ENCODE peak calls at places on chromosomes 4 and X, in nine cellular contexts. One of them, this sample, is unnamed.
A peak's percentile ranks its signal among the peaks of the same experiment; 100 is the strongest.

GRCh38 chrX:154486396-154487207 is at the start of gene UBL4A:
- DNase-seq in stomach: peak; percentile 63
- DNase-seq in CD4-positive, alpha-beta T cell: peak; percentile 43
- DNase-seq in tibial artery: peak; percentile 83
- DNase-seq in ovary: peak; percentile 73
- DNase-seq in left ventricle myocardium inferior: peak; percentile 64
- DNase-seq in HL-60: peak; percentile 26
- DNase-seq in A549: peak; percentile 26
- DNase-seq in GM06990: peak; percentile 68
- DNase-seq in this sample: peak; percentile 60

GRCh38 chrX:103716967-103717366 is 6.3 kb downstream of the TMEM31 start:
- DNase-seq in stomach: no peak
- DNase-seq in CD4-positive, alpha-beta T cell: no peak
- DNase-seq in tibial artery: no peak
- DNase-seq in ovary: no peak
- DNase-seq in left ventricle myocardium inferior: no peak
- DNase-seq in HL-60: no peak
- DNase-seq in A549: no peak
- DNase-seq in GM06990: no peak
- DNase-seq in this sample: no peak

GRCh38 chr4:1377606-1378261 is 28.5 kb downstream of the NKX1-1 start:
- DNase-seq in stomach: no peak
- DNase-seq in CD4-positive, alpha-beta T cell: no peak
- DNase-seq in tibial artery: peak; percentile 58
- DNase-seq in ovary: no peak
- DNase-seq in left ventricle myocardium inferior: peak; percentile 10
- DNase-seq in HL-60: no peak
- DNase-seq in A549: no peak
- DNase-seq in GM06990: no peak
- DNase-seq in this sample: no peak

GRCh38 chrX:136028383-136028984 is 43.2 kb downstream of the SLC9A6 start:
- DNase-seq in stomach: no peak
- DNase-seq in CD4-positive, alpha-beta T cell: no peak
- DNase-seq in tibial artery: no peak
- DNase-seq in ovary: no peak
- DNase-seq in left ventricle myocardium inferior: no peak
- DNase-seq in HL-60: peak; percentile 8
- DNase-seq in A549: peak; percentile 28
- DNase-seq in GM06990: peak; percentile 1
- DNase-seq in this sample: no peak

GRCh38 chr4:153747406-153747805 is 12.4 kb downstream of the RNF175 start:
- DNase-seq in stomach: no peak
- DNase-seq in CD4-positive, alpha-beta T cell: no peak
- DNase-seq in tibial artery: no peak
- DNase-seq in ovary: no peak
- DNase-seq in left ventricle myocardium inferior: no peak
- DNase-seq in HL-60: peak; percentile 43
- DNase-seq in A549: no peak
- DNase-seq in GM06990: no peak
- DNase-seq in this sample: no peak

GRCh38 chr4:40124690-40125089 is 68.0 kb downstream of the N4BP2 start:
- DNase-seq in stomach: no peak
- DNase-seq in CD4-positive, alpha-beta T cell: peak; percentile 1
- DNase-seq in tibial artery: no peak
- DNase-seq in ovary: no peak
- DNase-seq in left ventricle myocardium inferior: no peak
- DNase-seq in HL-60: no peak
- DNase-seq in A549: no peak
- DNase-seq in GM06990: no peak
- DNase-seq in this sample: no peak

GRCh38 chr4:54217642-54218486 is 11.2 kb upstream of the PDGFRA start:
- DNase-seq in stomach: peak; percentile 74
- DNase-seq in CD4-positive, alpha-beta T cell: peak; percentile 46
- DNase-seq in tibial artery: peak; percentile 81
- DNase-seq in ovary: peak; percentile 88
- DNase-seq in left ventricle myocardium inferior: peak; percentile 80
- DNase-seq in HL-60: peak; percentile 58
- DNase-seq in A549: peak; percentile 61
- DNase-seq in GM06990: peak; percentile 27
- DNase-seq in this sample: peak; percentile 57

GRCh38 chrX:155662297-155662696 is 49.5 kb upstream of the TMLHE start:
- DNase-seq in stomach: no peak
- DNase-seq in CD4-positive, alpha-beta T cell: no peak
- DNase-seq in tibial artery: no peak
- DNase-seq in ovary: no peak
- DNase-seq in left ventricle myocardium inferior: no peak
- DNase-seq in HL-60: peak; percentile 4
- DNase-seq in A549: no peak
- DNase-seq in GM06990: no peak
- DNase-seq in this sample: no peak

GRCh38 chr4:139807483-139807882 is 141.9 kb downstream of the MGST2 start:
- DNase-seq in stomach: no peak
- DNase-seq in CD4-positive, alpha-beta T cell: no peak
- DNase-seq in tibial artery: no peak
- DNase-seq in ovary: no peak
- DNase-seq in left ventricle myocardium inferior: no peak
- DNase-seq in HL-60: no peak
- DNase-seq in A549: no peak
- DNase-seq in GM06990: no peak
- DNase-seq in this sample: no peak

GRCh38 chr4:139809207-139810157 is 143.9 kb downstream of the MGST2 start:
- DNase-seq in stomach: no peak
- DNase-seq in CD4-positive, alpha-beta T cell: no peak
- DNase-seq in tibial artery: no peak
- DNase-seq in ovary: no peak
- DNase-seq in left ventricle myocardium inferior: no peak
- DNase-seq in HL-60: no peak
- DNase-seq in A549: no peak
- DNase-seq in GM06990: no peak
- DNase-seq in this sample: no peak

GRCh38 chr4:139808381-139809206 is 143.0 kb downstream of the MGST2 start:
- DNase-seq in stomach: no peak
- DNase-seq in CD4-positive, alpha-beta T cell: no peak
- DNase-seq in tibial artery: no peak
- DNase-seq in ovary: no peak
- DNase-seq in left ventricle myocardium inferior: no peak
- DNase-seq in HL-60: no peak
- DNase-seq in A549: no peak
- DNase-seq in GM06990: no peak
- DNase-seq in this sample: no peak

GRCh38 chr4:139810710-139811109 is 145.1 kb downstream of the MGST2 start:
- DNase-seq in stomach: no peak
- DNase-seq in CD4-positive, alpha-beta T cell: no peak
- DNase-seq in tibial artery: no peak
- DNase-seq in ovary: no peak
- DNase-seq in left ventricle myocardium inferior: no peak
- DNase-seq in HL-60: no peak
- DNase-seq in A549: no peak
- DNase-seq in GM06990: no peak
- DNase-seq in this sample: no peak

DNA sequence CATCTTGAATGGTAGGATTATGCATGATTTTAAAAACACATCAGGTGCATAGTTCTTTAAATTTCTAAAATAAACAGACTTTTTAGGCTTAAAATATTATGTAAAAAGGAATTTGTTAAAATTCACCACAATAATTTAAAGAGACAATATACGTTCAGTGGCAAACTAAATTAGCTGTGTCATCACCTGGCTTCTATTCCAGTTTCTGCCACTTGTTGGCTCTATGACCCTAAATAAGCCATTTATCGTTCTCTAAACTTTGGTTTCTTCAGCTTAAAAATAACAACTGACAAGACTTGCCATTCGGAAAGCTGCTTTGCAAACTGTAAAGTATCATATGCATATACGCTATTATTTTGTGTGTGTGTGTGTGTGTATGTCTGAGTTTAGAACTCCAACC is 141.3 kb downstream of the MGST2 start:
- DNase-seq in stomach: no peak
- DNase-seq in CD4-positive, alpha-beta T cell: no peak
- DNase-seq in tibial artery: no peak
- DNase-seq in ovary: no peak
- DNase-seq in left ventricle myocardium inferior: no peak
- DNase-seq in HL-60: no peak
- DNase-seq in A549: no peak
- DNase-seq in GM06990: no peak
- DNase-seq in this sample: no peak
- TF ChIP-seq CTCF in stomach: no peak
- TF ChIP-seq CTCF in CD4-positive, alpha-beta T cell: no peak
- TF ChIP-seq CTCF in tibial artery: no peak
- TF ChIP-seq CTCF in ovary: no peak
- TF ChIP-seq CTCF in left ventricle myocardium inferior: no peak
- TF ChIP-seq CTCF in HL-60: peak; percentile 10
- TF ChIP-seq CTCF in A549: no peak
- TF ChIP-seq CTCF in GM06990: peak; percentile 27
- TF ChIP-seq CTCF in this sample: no peak

DNA sequence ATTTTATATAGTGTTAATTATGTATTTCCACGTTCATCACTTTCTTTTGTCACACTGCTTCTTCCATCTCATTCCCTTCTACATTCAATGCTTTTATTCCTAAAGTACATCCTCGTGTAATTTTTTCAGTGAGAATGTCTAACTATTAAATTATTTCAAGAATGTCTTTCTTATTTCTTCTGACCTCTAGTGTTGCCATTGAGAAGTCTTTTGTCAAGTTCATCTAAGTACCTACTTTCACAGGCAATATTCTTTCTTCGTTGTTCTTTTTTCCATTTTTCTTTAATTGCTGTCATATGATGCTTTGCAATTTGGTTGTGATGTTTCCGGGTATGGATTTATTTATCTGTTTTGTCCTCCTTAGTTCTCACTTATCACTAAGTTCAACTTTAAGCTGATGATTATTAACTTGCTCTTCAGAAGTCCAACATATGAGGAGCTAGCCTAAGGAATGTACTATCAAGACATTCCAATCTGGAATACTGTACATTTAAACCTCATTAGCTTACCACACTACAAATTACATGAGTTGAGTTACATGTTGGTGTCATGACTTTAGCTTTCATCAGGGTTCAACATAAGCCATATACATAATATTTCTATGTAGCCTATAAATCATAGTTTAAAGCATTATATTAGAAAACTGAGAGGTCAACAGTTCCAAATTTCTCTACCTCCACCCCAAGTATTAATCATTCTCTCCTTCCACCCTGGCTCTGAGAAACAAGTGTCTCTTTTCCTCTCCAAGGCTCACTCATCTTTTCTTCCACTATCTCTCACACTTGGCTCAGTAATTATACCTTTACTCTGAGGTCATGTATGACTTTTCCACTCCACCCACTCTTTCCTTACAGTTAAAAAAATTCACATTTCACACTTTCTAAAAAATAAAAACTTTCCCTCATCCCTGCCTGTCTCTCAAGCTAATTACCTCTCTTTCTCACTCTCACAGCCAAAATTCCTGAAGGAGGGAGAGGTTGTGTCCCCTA is 81.5 kb downstream of the COX18 start:
- DNase-seq in stomach: no peak
- DNase-seq in CD4-positive, alpha-beta T cell: no peak
- DNase-seq in tibial artery: no peak
- DNase-seq in ovary: no peak
- DNase-seq in left ventricle myocardium inferior: no peak
- DNase-seq in HL-60: no peak
- DNase-seq in A549: no peak
- DNase-seq in GM06990: no peak
- DNase-seq in this sample: no peak
- TF ChIP-seq CTCF in stomach: no peak
- TF ChIP-seq CTCF in CD4-positive, alpha-beta T cell: no peak
- TF ChIP-seq CTCF in tibial artery: no peak
- TF ChIP-seq CTCF in ovary: no peak
- TF ChIP-seq CTCF in left ventricle myocardium inferior: no peak
- TF ChIP-seq CTCF in HL-60: no peak
- TF ChIP-seq CTCF in A549: no peak
- TF ChIP-seq CTCF in GM06990: no peak
- TF ChIP-seq CTCF in this sample: no peak

DNA sequence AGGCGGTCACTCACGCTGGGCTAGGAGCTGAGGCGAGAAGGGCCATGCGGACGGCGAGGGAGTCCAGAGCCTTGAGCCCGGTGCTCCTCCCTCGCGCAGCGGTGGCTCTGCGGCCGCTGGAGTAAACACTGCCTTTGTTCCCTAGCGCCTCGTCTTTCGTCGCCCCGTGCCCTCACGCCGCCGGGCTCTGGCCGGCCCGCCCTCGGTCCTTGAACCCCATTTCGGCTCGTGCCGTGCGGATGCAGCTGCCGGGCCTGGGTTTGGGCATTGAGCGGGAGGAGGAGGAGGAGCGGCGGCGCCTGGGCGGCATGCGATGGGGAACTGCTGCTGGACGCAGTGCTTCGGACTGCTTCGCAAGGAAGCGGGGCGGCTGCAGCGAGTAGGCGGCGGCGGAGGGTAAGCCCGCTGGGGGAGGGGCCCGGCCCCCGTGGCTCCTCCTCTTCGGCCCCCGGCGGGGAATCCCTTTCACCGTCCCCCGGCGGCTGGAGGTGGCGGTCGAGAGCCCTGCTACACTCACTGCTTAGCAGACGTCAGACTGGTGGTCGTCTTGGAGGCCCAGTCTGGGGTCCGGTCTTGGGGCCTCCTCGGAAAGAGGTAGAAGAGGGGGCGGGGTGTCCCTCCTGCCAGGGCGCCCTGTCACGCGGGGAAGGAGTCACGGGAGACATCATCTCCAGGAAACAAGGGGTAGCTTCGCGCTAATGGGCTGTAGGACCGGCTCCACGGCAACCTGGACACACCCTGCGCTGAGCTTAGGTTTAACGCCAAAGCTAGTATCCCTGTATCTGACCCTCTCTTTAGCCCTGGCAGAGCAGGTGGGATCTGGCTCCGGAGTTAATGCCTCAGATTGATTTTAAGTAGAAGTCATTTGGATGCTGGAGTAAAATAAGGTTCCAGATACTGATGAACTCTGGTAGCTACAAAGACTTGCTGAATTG is at the start of gene AP1AR:
- DNase-seq in stomach: peak; percentile 78
- DNase-seq in CD4-positive, alpha-beta T cell: peak; percentile 67
- DNase-seq in tibial artery: peak; percentile 89
- DNase-seq in ovary: peak; percentile 89
- DNase-seq in left ventricle myocardium inferior: peak; percentile 84
- DNase-seq in HL-60: peak; percentile 75
- DNase-seq in A549: peak; percentile 66
- DNase-seq in GM06990: peak; percentile 93
- DNase-seq in this sample: peak; percentile 85
- TF ChIP-seq CTCF in stomach: no peak
- TF ChIP-seq CTCF in CD4-positive, alpha-beta T cell: no peak
- TF ChIP-seq CTCF in tibial artery: peak; percentile 36
- TF ChIP-seq CTCF in ovary: peak; percentile 51
- TF ChIP-seq CTCF in left ventricle myocardium inferior: peak; percentile 52
- TF ChIP-seq CTCF in HL-60: no peak
- TF ChIP-seq CTCF in A549: no peak
- TF ChIP-seq CTCF in GM06990: peak; percentile 56
- TF ChIP-seq CTCF in this sample: peak; percentile 61

DNA sequence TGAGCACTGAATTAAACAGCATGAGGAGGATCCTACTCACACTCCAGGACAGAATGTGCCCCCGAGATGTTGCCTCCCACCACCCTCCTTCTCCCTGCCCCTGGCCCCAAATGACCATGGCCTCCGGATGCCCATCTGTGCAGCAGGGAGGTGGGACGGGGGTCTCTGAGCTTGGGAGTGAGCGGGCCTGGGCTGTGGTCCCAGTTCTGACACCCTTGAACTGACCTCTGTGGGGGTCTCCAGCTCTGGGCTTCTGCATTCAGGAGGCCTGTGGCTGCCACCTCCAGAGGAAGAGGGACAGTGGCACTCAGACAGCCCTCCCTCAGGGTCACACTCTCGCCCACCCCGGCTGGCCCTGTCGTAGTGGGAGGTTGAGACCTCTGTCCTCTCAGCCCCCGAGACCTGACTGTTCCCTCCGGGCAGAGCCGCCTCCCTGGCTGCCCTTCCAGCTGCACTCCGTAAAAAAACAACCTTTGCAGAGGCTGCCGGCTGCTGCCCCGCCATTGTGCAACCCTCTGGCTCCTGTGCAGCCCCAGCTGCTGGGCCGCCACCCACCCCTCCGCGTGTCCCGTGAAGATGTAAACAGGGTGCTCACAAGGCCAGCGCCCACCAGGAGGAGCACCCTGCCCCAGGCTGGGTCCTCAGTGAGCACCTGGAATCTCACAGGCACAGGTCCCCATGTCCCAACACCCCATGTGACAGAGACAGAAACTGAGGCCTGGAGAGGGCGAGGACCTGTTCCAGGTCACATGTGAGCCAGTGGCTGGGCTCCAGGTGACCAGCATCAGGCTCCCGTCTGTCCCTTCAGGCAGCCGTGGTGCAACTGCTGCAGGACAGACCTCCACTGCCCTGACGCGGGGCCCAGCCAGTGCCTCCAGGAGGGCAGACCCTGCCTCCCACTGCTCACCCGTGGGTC is 39.6 kb downstream of the HTRA3 start:
- DNase-seq in stomach: no peak
- DNase-seq in CD4-positive, alpha-beta T cell: no peak
- DNase-seq in tibial artery: peak; percentile 86
- DNase-seq in ovary: peak; percentile 87
- DNase-seq in left ventricle myocardium inferior: peak; percentile 81
- DNase-seq in HL-60: no peak
- DNase-seq in A549: no peak
- DNase-seq in GM06990: no peak
- DNase-seq in this sample: no peak
- TF ChIP-seq CTCF in stomach: no peak
- TF ChIP-seq CTCF in CD4-positive, alpha-beta T cell: no peak
- TF ChIP-seq CTCF in tibial artery: no peak
- TF ChIP-seq CTCF in ovary: peak; percentile 35
- TF ChIP-seq CTCF in left ventricle myocardium inferior: peak; percentile 47
- TF ChIP-seq CTCF in HL-60: no peak
- TF ChIP-seq CTCF in A549: no peak
- TF ChIP-seq CTCF in GM06990: no peak
- TF ChIP-seq CTCF in this sample: no peak